ENCODE peak calls at places on chromosomes 6 and 20, in eight cellular contexts. One of them, this sample, is unnamed. For H3K9me3, the result is how much of the 10 kb centered on the place peaks cover.

GRCh38 chr6:55882731-55883595 is 7.6 kb upstream of the BMP5 start:
- DNase-seq in astrocyte: peak
- DNase-seq in PC-3: peak
- DNase-seq in neuronal stem cell: no peak
- DNase-seq in GM23248: peak
- DNase-seq in fibroblast of lung: peak
- DNase-seq in mammary epithelial cell: peak
- DNase-seq in H9: no peak
- DNase-seq in this sample: peak

GRCh38 chr6:127518710-127519468 is at the start of gene MTCL3:
- DNase-seq in astrocyte: peak
- DNase-seq in PC-3: no peak
- DNase-seq in neuronal stem cell: peak
- DNase-seq in GM23248: peak
- DNase-seq in fibroblast of lung: peak
- DNase-seq in mammary epithelial cell: peak
- DNase-seq in H9: peak
- DNase-seq in this sample: peak

GRCh38 chr6:14910692-14911547 is 334.9 kb upstream of the JARID2 start:
- DNase-seq in astrocyte: no peak
- DNase-seq in PC-3: no peak
- DNase-seq in neuronal stem cell: no peak
- DNase-seq in GM23248: no peak
- DNase-seq in fibroblast of lung: peak
- DNase-seq in mammary epithelial cell: no peak
- DNase-seq in H9: no peak
- DNase-seq in this sample: no peak

GRCh38 chr20:8255945-8256632 is 124.0 kb downstream of the PLCB1 start:
- DNase-seq in astrocyte: no peak
- DNase-seq in PC-3: no peak
- DNase-seq in neuronal stem cell: no peak
- DNase-seq in GM23248: no peak
- DNase-seq in fibroblast of lung: no peak
- DNase-seq in mammary epithelial cell: peak
- DNase-seq in H9: no peak
- DNase-seq in this sample: no peak

GRCh38 chr6:81808834-81809598 is 56.5 kb upstream of the TENT5A start:
- DNase-seq in astrocyte: no peak
- DNase-seq in PC-3: no peak
- DNase-seq in neuronal stem cell: no peak
- DNase-seq in GM23248: no peak
- DNase-seq in fibroblast of lung: peak
- DNase-seq in mammary epithelial cell: no peak
- DNase-seq in H9: no peak
- DNase-seq in this sample: no peak

GRCh38 chr6:56524891-56525703 is 117.6 kb downstream of the DST start:
- DNase-seq in astrocyte: peak
- DNase-seq in PC-3: peak
- DNase-seq in neuronal stem cell: no peak
- DNase-seq in GM23248: peak
- DNase-seq in fibroblast of lung: peak
- DNase-seq in mammary epithelial cell: peak
- DNase-seq in H9: no peak
- DNase-seq in this sample: peak

GRCh38 chr20:20228351-20228750 is 139.6 kb upstream of the INSM1 start:
- DNase-seq in astrocyte: no peak
- DNase-seq in PC-3: peak
- DNase-seq in neuronal stem cell: no peak
- DNase-seq in GM23248: no peak
- DNase-seq in fibroblast of lung: no peak
- DNase-seq in mammary epithelial cell: peak
- DNase-seq in H9: no peak
- DNase-seq in this sample: no peak

GRCh38 chr20:40753472-40753871 is 64.4 kb upstream of the MAFB start:
- DNase-seq in astrocyte: no peak
- DNase-seq in PC-3: no peak
- DNase-seq in neuronal stem cell: no peak
- DNase-seq in GM23248: no peak
- DNase-seq in fibroblast of lung: no peak
- DNase-seq in mammary epithelial cell: no peak
- DNase-seq in H9: no peak
- DNase-seq in this sample: no peak

GRCh38 chr20:51313275-51313898 is 229.1 kb downstream of the NFATC2 start:
- DNase-seq in astrocyte: peak
- DNase-seq in PC-3: peak
- DNase-seq in neuronal stem cell: no peak
- DNase-seq in GM23248: peak
- DNase-seq in fibroblast of lung: no peak
- DNase-seq in mammary epithelial cell: no peak
- DNase-seq in H9: no peak
- DNase-seq in this sample: no peak

GRCh38 chr6:47071681-47072080 is 29.5 kb upstream of the ADGRF1 start:
- DNase-seq in astrocyte: no peak
- DNase-seq in PC-3: no peak
- DNase-seq in neuronal stem cell: no peak
- DNase-seq in GM23248: no peak
- DNase-seq in fibroblast of lung: no peak
- DNase-seq in mammary epithelial cell: no peak
- DNase-seq in H9: no peak
- DNase-seq in this sample: no peak

GRCh38 chr6:10720229-10720959 is 2.5 kb upstream of the TMEM14C start:
- DNase-seq in astrocyte: peak
- DNase-seq in PC-3: peak
- DNase-seq in neuronal stem cell: no peak
- DNase-seq in GM23248: peak
- DNase-seq in fibroblast of lung: peak
- DNase-seq in mammary epithelial cell: peak
- DNase-seq in H9: no peak
- DNase-seq in this sample: no peak

GRCh38 chr6:24923885-24924401 is 11.8 kb downstream of the RIPOR2 start:
- DNase-seq in astrocyte: no peak
- DNase-seq in PC-3: no peak
- DNase-seq in neuronal stem cell: no peak
- DNase-seq in GM23248: no peak
- DNase-seq in fibroblast of lung: no peak
- DNase-seq in mammary epithelial cell: no peak
- DNase-seq in H9: peak
- DNase-seq in this sample: no peak

GRCh38 chr6:116221067-116221466 is 32.8 kb downstream of the TSPYL4 start:
- DNase-seq in astrocyte: peak
- DNase-seq in PC-3: no peak
- DNase-seq in neuronal stem cell: no peak
- DNase-seq in GM23248: peak
- DNase-seq in fibroblast of lung: no peak
- DNase-seq in mammary epithelial cell: no peak
- DNase-seq in H9: no peak
- DNase-seq in this sample: peak

GRCh38 chr6:34059136-34059731 is 86.7 kb downstream of the GRM4 start:
- DNase-seq in astrocyte: no peak
- DNase-seq in PC-3: no peak
- DNase-seq in neuronal stem cell: no peak
- DNase-seq in GM23248: peak
- DNase-seq in fibroblast of lung: no peak
- DNase-seq in mammary epithelial cell: no peak
- DNase-seq in H9: no peak
- DNase-seq in this sample: peak

GRCh38 chr6:163354779-163355431 is 59.6 kb upstream of the QKI start:
- DNase-seq in astrocyte: peak
- DNase-seq in PC-3: peak
- DNase-seq in neuronal stem cell: no peak
- DNase-seq in GM23248: peak
- DNase-seq in fibroblast of lung: no peak
- DNase-seq in mammary epithelial cell: no peak
- DNase-seq in H9: no peak
- DNase-seq in this sample: no peak

GRCh38 chr6:42766163-42766670 is 15.6 kb upstream of the BICRAL start:
- DNase-seq in astrocyte: peak
- DNase-seq in PC-3: peak
- DNase-seq in neuronal stem cell: no peak
- DNase-seq in GM23248: peak
- DNase-seq in fibroblast of lung: peak
- DNase-seq in mammary epithelial cell: peak
- DNase-seq in H9: no peak
- DNase-seq in this sample: peak

GRCh38 chr6:32974541-32975308 is 6.3 kb downstream of the BRD2 start:
- DNase-seq in astrocyte: no peak
- DNase-seq in PC-3: no peak
- DNase-seq in neuronal stem cell: no peak
- DNase-seq in GM23248: peak
- DNase-seq in fibroblast of lung: no peak
- DNase-seq in mammary epithelial cell: no peak
- DNase-seq in H9: no peak
- DNase-seq in this sample: peak

GRCh38 chr6:39137235-39137634 is 22.2 kb upstream of the SAYSD1 start:
- DNase-seq in astrocyte: peak
- DNase-seq in PC-3: peak
- DNase-seq in neuronal stem cell: peak
- DNase-seq in GM23248: peak
- DNase-seq in fibroblast of lung: peak
- DNase-seq in mammary epithelial cell: peak
- DNase-seq in H9: peak
- DNase-seq in this sample: peak

GRCh38 chr6:123091896-123092271 is 95.8 kb downstream of the CLVS2 start:
- DNase-seq in astrocyte: no peak
- DNase-seq in PC-3: no peak
- DNase-seq in neuronal stem cell: no peak
- DNase-seq in GM23248: no peak
- DNase-seq in fibroblast of lung: no peak
- DNase-seq in mammary epithelial cell: no peak
- DNase-seq in H9: no peak
- DNase-seq in this sample: no peak
- H3K9me3 ChIP-seq in astrocyte: under half
- H3K9me3 ChIP-seq in PC-3: under half
- H3K9me3 ChIP-seq in neuronal stem cell: under half
- H3K9me3 ChIP-seq in GM23248: under half
- H3K9me3 ChIP-seq in fibroblast of lung: under half
- H3K9me3 ChIP-seq in mammary epithelial cell: under half
- H3K9me3 ChIP-seq in H9: under half
- H3K9me3 ChIP-seq in this sample: under half

GRCh38 chr20:59123677-59124060 is 40.0 kb upstream of the ZNF831 start:
- DNase-seq in astrocyte: no peak
- DNase-seq in PC-3: no peak
- DNase-seq in neuronal stem cell: no peak
- DNase-seq in GM23248: no peak
- DNase-seq in fibroblast of lung: no peak
- DNase-seq in mammary epithelial cell: no peak
- DNase-seq in H9: no peak
- DNase-seq in this sample: no peak
- H3K9ac ChIP-seq in astrocyte: no peak
- H3K9ac ChIP-seq in PC-3: no peak
- H3K9ac ChIP-seq in neuronal stem cell: no peak
- H3K9ac ChIP-seq in GM23248: no peak
- H3K9ac ChIP-seq in fibroblast of lung: no peak
- H3K9ac ChIP-seq in mammary epithelial cell: no peak
- H3K9ac ChIP-seq in H9: no peak
- H3K9ac ChIP-seq in this sample: no peak

DNA sequence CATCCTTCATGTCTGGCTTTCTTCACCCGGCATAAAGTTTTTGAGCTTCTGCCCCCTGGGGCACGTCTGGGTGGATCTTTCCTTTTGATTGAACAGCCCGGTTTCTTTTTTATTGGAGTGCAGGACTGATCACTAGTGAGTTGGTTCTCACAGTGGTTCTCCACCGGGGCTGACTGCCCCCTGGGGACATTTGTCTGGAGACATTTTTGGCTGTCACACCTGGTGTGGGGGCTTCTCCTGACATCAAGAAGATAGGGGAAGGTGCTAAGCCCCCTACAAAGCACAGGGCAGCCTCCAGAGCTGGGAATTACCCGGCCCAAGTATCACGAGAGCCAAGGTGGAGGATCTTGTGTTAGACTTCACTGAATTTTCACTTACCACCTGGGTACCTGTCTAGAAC is 25.7 kb upstream of the IRF4 start:
- DNase-seq in astrocyte: no peak
- DNase-seq in PC-3: no peak
- DNase-seq in neuronal stem cell: no peak
- DNase-seq in GM23248: no peak
- DNase-seq in fibroblast of lung: no peak
- DNase-seq in mammary epithelial cell: no peak
- DNase-seq in H9: no peak
- DNase-seq in this sample: no peak
- H3K9me3 ChIP-seq in astrocyte: under half
- H3K9me3 ChIP-seq in PC-3: under half
- H3K9me3 ChIP-seq in neuronal stem cell: under half
- H3K9me3 ChIP-seq in GM23248: under half
- H3K9me3 ChIP-seq in fibroblast of lung: under half
- H3K9me3 ChIP-seq in mammary epithelial cell: under half
- H3K9me3 ChIP-seq in H9: half or more
- H3K9me3 ChIP-seq in this sample: under half

GRCh38 chr6:109103942-109104341 is 8.6 kb downstream of the CEP57L1 start:
- DNase-seq in astrocyte: no peak
- DNase-seq in PC-3: no peak
- DNase-seq in neuronal stem cell: no peak
- DNase-seq in GM23248: no peak
- DNase-seq in fibroblast of lung: no peak
- DNase-seq in mammary epithelial cell: no peak
- DNase-seq in H9: no peak
- DNase-seq in this sample: no peak
- H3K9ac ChIP-seq in astrocyte: no peak
- H3K9ac ChIP-seq in PC-3: no peak
- H3K9ac ChIP-seq in neuronal stem cell: no peak
- H3K9ac ChIP-seq in GM23248: no peak
- H3K9ac ChIP-seq in fibroblast of lung: no peak
- H3K9ac ChIP-seq in mammary epithelial cell: no peak
- H3K9ac ChIP-seq in H9: no peak
- H3K9ac ChIP-seq in this sample: no peak

DNA sequence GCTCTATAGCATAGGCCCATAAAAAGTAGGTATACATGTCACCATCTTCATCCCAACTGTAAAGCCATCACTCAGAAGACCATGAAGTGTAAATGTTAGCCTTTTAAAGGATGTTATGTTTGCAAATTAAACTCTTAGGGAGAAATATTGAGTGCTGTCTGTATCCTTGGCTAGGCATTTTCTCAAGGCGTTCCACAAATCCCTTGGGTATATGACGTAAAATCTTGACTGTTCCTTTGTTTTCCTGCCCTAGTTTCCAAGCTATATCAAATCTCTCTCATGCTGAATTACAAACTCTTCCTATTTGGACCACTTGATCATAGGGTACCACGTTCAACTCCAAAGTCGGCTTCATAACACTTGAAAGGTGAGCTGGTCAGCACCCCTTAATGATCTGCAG is 486.2 kb downstream of the HDGFL1 start:
- DNase-seq in astrocyte: no peak
- DNase-seq in PC-3: no peak
- DNase-seq in neuronal stem cell: no peak
- DNase-seq in GM23248: no peak
- DNase-seq in fibroblast of lung: no peak
- DNase-seq in mammary epithelial cell: no peak
- DNase-seq in H9: no peak
- DNase-seq in this sample: no peak
- H3K9me3 ChIP-seq in astrocyte: under half
- H3K9me3 ChIP-seq in PC-3: under half
- H3K9me3 ChIP-seq in neuronal stem cell: under half
- H3K9me3 ChIP-seq in GM23248: under half
- H3K9me3 ChIP-seq in fibroblast of lung: under half
- H3K9me3 ChIP-seq in mammary epithelial cell: under half
- H3K9me3 ChIP-seq in H9: under half
- H3K9me3 ChIP-seq in this sample: under half

GRCh38 chr20:63000036-63000435 is 6.7 kb downstream of the BHLHE23 start:
- DNase-seq in astrocyte: no peak
- DNase-seq in PC-3: no peak
- DNase-seq in neuronal stem cell: no peak
- DNase-seq in GM23248: no peak
- DNase-seq in fibroblast of lung: no peak
- DNase-seq in mammary epithelial cell: no peak
- DNase-seq in H9: no peak
- DNase-seq in this sample: no peak
- H3K9ac ChIP-seq in astrocyte: no peak
- H3K9ac ChIP-seq in PC-3: no peak
- H3K9ac ChIP-seq in neuronal stem cell: no peak
- H3K9ac ChIP-seq in GM23248: no peak
- H3K9ac ChIP-seq in fibroblast of lung: no peak
- H3K9ac ChIP-seq in mammary epithelial cell: no peak
- H3K9ac ChIP-seq in H9: no peak
- H3K9ac ChIP-seq in this sample: no peak